ENCODE peak calls at places on chromosomes 13 and 19, in ten cellular contexts. One of them, this sample, is unnamed.

GRCh38 chr13:112760440-112760839 is 70.6 kb downstream of the ATP11A start:
- DNase-seq in activated gamma-delta T cell treated with anti-CD3 and anti-CD28 coated beads, Interleukin-2, amount 50 U/mL, for 16 hours: no peak
- DNase-seq in lung microvascular endothelial cell: peak; percentile 53
- DNase-seq in ELR: no peak
- DNase-seq in WTC11: no peak
- DNase-seq in skeletal muscle cell: no peak
- DNase-seq in cardiac muscle cell: no peak
- DNase-seq in dermis microvascular lymphatic vessel endothelial cell: no peak
- DNase-seq in activated CD4-positive, CD25-positive, alpha-beta regulatory T cell treated with anti-CD3 and anti-CD28 coated beads, Interleukin-2, amount 50 U/mL, for 16 hours: no peak
- DNase-seq in Ammon's horn: no peak
- DNase-seq in this sample: no peak

GRCh38 chr19:16514383-16515019 is 18.3 kb downstream of the C19orf44 start:
- DNase-seq in activated gamma-delta T cell treated with anti-CD3 and anti-CD28 coated beads, Interleukin-2, amount 50 U/mL, for 16 hours: no peak
- DNase-seq in lung microvascular endothelial cell: no peak
- DNase-seq in ELR: no peak
- DNase-seq in WTC11: peak; percentile 36
- DNase-seq in skeletal muscle cell: no peak
- DNase-seq in cardiac muscle cell: no peak
- DNase-seq in dermis microvascular lymphatic vessel endothelial cell: no peak
- DNase-seq in activated CD4-positive, CD25-positive, alpha-beta regulatory T cell treated with anti-CD3 and anti-CD28 coated beads, Interleukin-2, amount 50 U/mL, for 16 hours: no peak
- DNase-seq in Ammon's horn: no peak
- DNase-seq in this sample: no peak

GRCh38 chr13:54913668-54914067 is 1885.1 kb downstream of the OLFM4 start:
- DNase-seq in activated gamma-delta T cell treated with anti-CD3 and anti-CD28 coated beads, Interleukin-2, amount 50 U/mL, for 16 hours: no peak
- DNase-seq in lung microvascular endothelial cell: no peak
- DNase-seq in ELR: no peak
- DNase-seq in WTC11: no peak
- DNase-seq in skeletal muscle cell: no peak
- DNase-seq in cardiac muscle cell: no peak
- DNase-seq in dermis microvascular lymphatic vessel endothelial cell: no peak
- DNase-seq in activated CD4-positive, CD25-positive, alpha-beta regulatory T cell treated with anti-CD3 and anti-CD28 coated beads, Interleukin-2, amount 50 U/mL, for 16 hours: no peak
- DNase-seq in Ammon's horn: no peak
- DNase-seq in this sample: no peak

GRCh38 chr13:51784097-51784496 is 19.9 kb downstream of the DHRS12 start:
- DNase-seq in activated gamma-delta T cell treated with anti-CD3 and anti-CD28 coated beads, Interleukin-2, amount 50 U/mL, for 16 hours: no peak
- DNase-seq in lung microvascular endothelial cell: no peak
- DNase-seq in ELR: no peak
- DNase-seq in WTC11: no peak
- DNase-seq in skeletal muscle cell: no peak
- DNase-seq in cardiac muscle cell: no peak
- DNase-seq in dermis microvascular lymphatic vessel endothelial cell: no peak
- DNase-seq in activated CD4-positive, CD25-positive, alpha-beta regulatory T cell treated with anti-CD3 and anti-CD28 coated beads, Interleukin-2, amount 50 U/mL, for 16 hours: no peak
- DNase-seq in Ammon's horn: no peak
- DNase-seq in this sample: no peak

GRCh38 chr13:27510082-27510481 is 59.7 kb upstream of the MTIF3 start:
- DNase-seq in activated gamma-delta T cell treated with anti-CD3 and anti-CD28 coated beads, Interleukin-2, amount 50 U/mL, for 16 hours: no peak
- DNase-seq in lung microvascular endothelial cell: no peak
- DNase-seq in ELR: no peak
- DNase-seq in WTC11: no peak
- DNase-seq in skeletal muscle cell: no peak
- DNase-seq in cardiac muscle cell: no peak
- DNase-seq in dermis microvascular lymphatic vessel endothelial cell: no peak
- DNase-seq in activated CD4-positive, CD25-positive, alpha-beta regulatory T cell treated with anti-CD3 and anti-CD28 coated beads, Interleukin-2, amount 50 U/mL, for 16 hours: no peak
- DNase-seq in Ammon's horn: no peak
- DNase-seq in this sample: no peak

GRCh38 chr19:3618144-3618810 is 8.3 kb downstream of the CACTIN start:
- DNase-seq in activated gamma-delta T cell treated with anti-CD3 and anti-CD28 coated beads, Interleukin-2, amount 50 U/mL, for 16 hours: peak; percentile 30
- DNase-seq in lung microvascular endothelial cell: peak; percentile 58
- DNase-seq in ELR: peak; percentile 65
- DNase-seq in WTC11: peak; percentile 80
- DNase-seq in skeletal muscle cell: no peak
- DNase-seq in cardiac muscle cell: peak; percentile 51
- DNase-seq in dermis microvascular lymphatic vessel endothelial cell: peak; percentile 61
- DNase-seq in activated CD4-positive, CD25-positive, alpha-beta regulatory T cell treated with anti-CD3 and anti-CD28 coated beads, Interleukin-2, amount 50 U/mL, for 16 hours: peak; percentile 21
- DNase-seq in Ammon's horn: peak; percentile 47
- DNase-seq in this sample: no peak

GRCh38 chr13:33787051-33787591 is 30.8 kb upstream of the RFC3 start:
- DNase-seq in activated gamma-delta T cell treated with anti-CD3 and anti-CD28 coated beads, Interleukin-2, amount 50 U/mL, for 16 hours: no peak
- DNase-seq in lung microvascular endothelial cell: no peak
- DNase-seq in ELR: peak; percentile 44
- DNase-seq in WTC11: no peak
- DNase-seq in skeletal muscle cell: no peak
- DNase-seq in cardiac muscle cell: no peak
- DNase-seq in dermis microvascular lymphatic vessel endothelial cell: no peak
- DNase-seq in activated CD4-positive, CD25-positive, alpha-beta regulatory T cell treated with anti-CD3 and anti-CD28 coated beads, Interleukin-2, amount 50 U/mL, for 16 hours: no peak
- DNase-seq in Ammon's horn: no peak
- DNase-seq in this sample: no peak

GRCh38 chr19:39180749-39181148 is 16.0 kb upstream of the NCCRP1 start:
- DNase-seq in activated gamma-delta T cell treated with anti-CD3 and anti-CD28 coated beads, Interleukin-2, amount 50 U/mL, for 16 hours: no peak
- DNase-seq in lung microvascular endothelial cell: no peak
- DNase-seq in ELR: no peak
- DNase-seq in WTC11: no peak
- DNase-seq in skeletal muscle cell: no peak
- DNase-seq in cardiac muscle cell: no peak
- DNase-seq in dermis microvascular lymphatic vessel endothelial cell: no peak
- DNase-seq in activated CD4-positive, CD25-positive, alpha-beta regulatory T cell treated with anti-CD3 and anti-CD28 coated beads, Interleukin-2, amount 50 U/mL, for 16 hours: no peak
- DNase-seq in Ammon's horn: no peak
- DNase-seq in this sample: no peak

GRCh38 chr19:49272204-49272603 is 52.8 kb downstream of the SLC6A16 start:
- DNase-seq in activated gamma-delta T cell treated with anti-CD3 and anti-CD28 coated beads, Interleukin-2, amount 50 U/mL, for 16 hours: no peak
- DNase-seq in lung microvascular endothelial cell: no peak
- DNase-seq in ELR: peak; percentile 54
- DNase-seq in WTC11: no peak
- DNase-seq in skeletal muscle cell: peak; percentile 37
- DNase-seq in cardiac muscle cell: no peak
- DNase-seq in dermis microvascular lymphatic vessel endothelial cell: no peak
- DNase-seq in activated CD4-positive, CD25-positive, alpha-beta regulatory T cell treated with anti-CD3 and anti-CD28 coated beads, Interleukin-2, amount 50 U/mL, for 16 hours: no peak
- DNase-seq in Ammon's horn: no peak
- DNase-seq in this sample: no peak

GRCh38 chr13:46803586-46803985 is 6.6 kb upstream of the ESD start:
- DNase-seq in activated gamma-delta T cell treated with anti-CD3 and anti-CD28 coated beads, Interleukin-2, amount 50 U/mL, for 16 hours: no peak
- DNase-seq in lung microvascular endothelial cell: no peak
- DNase-seq in ELR: peak; percentile 69
- DNase-seq in WTC11: no peak
- DNase-seq in skeletal muscle cell: peak; percentile 36
- DNase-seq in cardiac muscle cell: no peak
- DNase-seq in dermis microvascular lymphatic vessel endothelial cell: no peak
- DNase-seq in activated CD4-positive, CD25-positive, alpha-beta regulatory T cell treated with anti-CD3 and anti-CD28 coated beads, Interleukin-2, amount 50 U/mL, for 16 hours: no peak
- DNase-seq in Ammon's horn: no peak
- DNase-seq in this sample: no peak

GRCh38 chr13:25462301-25463125 is 90.7 kb downstream of the ATP8A2 start:
- DNase-seq in activated gamma-delta T cell treated with anti-CD3 and anti-CD28 coated beads, Interleukin-2, amount 50 U/mL, for 16 hours: no peak
- DNase-seq in lung microvascular endothelial cell: no peak
- DNase-seq in ELR: peak; percentile 40
- DNase-seq in WTC11: no peak
- DNase-seq in skeletal muscle cell: no peak
- DNase-seq in cardiac muscle cell: no peak
- DNase-seq in dermis microvascular lymphatic vessel endothelial cell: no peak
- DNase-seq in activated CD4-positive, CD25-positive, alpha-beta regulatory T cell treated with anti-CD3 and anti-CD28 coated beads, Interleukin-2, amount 50 U/mL, for 16 hours: no peak
- DNase-seq in Ammon's horn: no peak
- DNase-seq in this sample: no peak

GRCh38 chr13:110562696-110563462 is 1.4 kb upstream of the RAB20 start:
- DNase-seq in activated gamma-delta T cell treated with anti-CD3 and anti-CD28 coated beads, Interleukin-2, amount 50 U/mL, for 16 hours: no peak
- DNase-seq in lung microvascular endothelial cell: no peak
- DNase-seq in ELR: no peak
- DNase-seq in WTC11: no peak
- DNase-seq in skeletal muscle cell: no peak
- DNase-seq in cardiac muscle cell: no peak
- DNase-seq in dermis microvascular lymphatic vessel endothelial cell: no peak
- DNase-seq in activated CD4-positive, CD25-positive, alpha-beta regulatory T cell treated with anti-CD3 and anti-CD28 coated beads, Interleukin-2, amount 50 U/mL, for 16 hours: no peak
- DNase-seq in Ammon's horn: no peak
- DNase-seq in this sample: no peak

GRCh38 chr19:4215807-4216206 is 13.5 kb upstream of the EBI3 start:
- DNase-seq in activated gamma-delta T cell treated with anti-CD3 and anti-CD28 coated beads, Interleukin-2, amount 50 U/mL, for 16 hours: no peak
- DNase-seq in lung microvascular endothelial cell: no peak
- DNase-seq in ELR: no peak
- DNase-seq in WTC11: no peak
- DNase-seq in skeletal muscle cell: no peak
- DNase-seq in cardiac muscle cell: no peak
- DNase-seq in dermis microvascular lymphatic vessel endothelial cell: no peak
- DNase-seq in activated CD4-positive, CD25-positive, alpha-beta regulatory T cell treated with anti-CD3 and anti-CD28 coated beads, Interleukin-2, amount 50 U/mL, for 16 hours: no peak
- DNase-seq in Ammon's horn: no peak
- DNase-seq in this sample: no peak

This sample was measured in pulmonary artery endothelial cell.